ENCODE peak calls at places on chromosomes 12 and 14, in eight cellular contexts. One of them, this sample, is unnamed.

GRCh38 chr12:131135311-131135785 is 181.6 kb downstream of the ADGRD1 start:
- DNase-seq in NCI-H446 treated with DMSO at 0.1 percent for 48 hours: no peak
- DNase-seq in T-cell: no peak
- DNase-seq in sigmoid colon: no peak
- DNase-seq in activated CD4-positive, alpha-beta memory T cell treated with anti-CD3 and anti-CD28 coated beads, Interleukin-2, amount 10 ng/mL, durations not matched to agents 7 days and 5 days: peak
- DNase-seq in activated naive CD4-positive, alpha-beta T cell treated with anti-CD3 and anti-CD28 coated beads, Interleukin-2, amount 50 U/mL, for 16 hours: no peak
- DNase-seq in neural progenitor cell: no peak
- DNase-seq in neural crest cell: no peak
- DNase-seq in this sample: no peak

GRCh38 chr14:31864937-31865855 is 211.9 kb upstream of the ARHGAP5 start:
- DNase-seq in NCI-H446 treated with DMSO at 0.1 percent for 48 hours: no peak
- DNase-seq in T-cell: no peak
- DNase-seq in neural crest cell: no peak
- DNase-seq in activated naive CD4-positive, alpha-beta T cell treated with anti-CD3 and anti-CD28 coated beads, Interleukin-2, amount 50 U/mL, for 16 hours: no peak
- DNase-seq in activated CD4-positive, alpha-beta memory T cell treated with anti-CD3 and anti-CD28 coated beads, Interleukin-2, amount 10 ng/mL, durations not matched to agents 7 days and 5 days: no peak
- DNase-seq in neural progenitor cell: no peak
- DNase-seq in sigmoid colon: no peak
- DNase-seq in this sample: no peak

GRCh38 chr14:24051162-24051788 is 534 bp upstream of the CARMIL3 start:
- DNase-seq in T-cell: no peak
- DNase-seq in activated CD4-positive, alpha-beta memory T cell treated with anti-CD3 and anti-CD28 coated beads, Interleukin-2, amount 10 ng/mL, durations not matched to agents 7 days and 5 days: peak
- DNase-seq in sigmoid colon: peak
- DNase-seq in neural crest cell: peak
- DNase-seq in neural progenitor cell: no peak
- DNase-seq in NCI-H446 treated with DMSO at 0.1 percent for 48 hours: no peak
- DNase-seq in activated naive CD4-positive, alpha-beta T cell treated with anti-CD3 and anti-CD28 coated beads, Interleukin-2, amount 50 U/mL, for 16 hours: no peak
- DNase-seq in this sample: no peak

GRCh38 chr14:26174395-26174794 is 423.4 kb downstream of the NOVA1 start:
- DNase-seq in activated naive CD4-positive, alpha-beta T cell treated with anti-CD3 and anti-CD28 coated beads, Interleukin-2, amount 50 U/mL, for 16 hours: no peak
- DNase-seq in neural progenitor cell: no peak
- DNase-seq in neural crest cell: no peak
- DNase-seq in NCI-H446 treated with DMSO at 0.1 percent for 48 hours: no peak
- DNase-seq in activated CD4-positive, alpha-beta memory T cell treated with anti-CD3 and anti-CD28 coated beads, Interleukin-2, amount 10 ng/mL, durations not matched to agents 7 days and 5 days: no peak
- DNase-seq in T-cell: no peak
- DNase-seq in sigmoid colon: no peak
- DNase-seq in this sample: no peak

GRCh38 chr12:127416796-127417195 is 850.2 kb upstream of the TMEM132C start:
- DNase-seq in T-cell: no peak
- DNase-seq in sigmoid colon: no peak
- DNase-seq in NCI-H446 treated with DMSO at 0.1 percent for 48 hours: no peak
- DNase-seq in activated naive CD4-positive, alpha-beta T cell treated with anti-CD3 and anti-CD28 coated beads, Interleukin-2, amount 50 U/mL, for 16 hours: no peak
- DNase-seq in neural crest cell: no peak
- DNase-seq in neural progenitor cell: no peak
- DNase-seq in activated CD4-positive, alpha-beta memory T cell treated with anti-CD3 and anti-CD28 coated beads, Interleukin-2, amount 10 ng/mL, durations not matched to agents 7 days and 5 days: no peak
- DNase-seq in this sample: no peak

GRCh38 chr12:17370621-17371020 is 719.4 kb downstream of the RERGL start:
- DNase-seq in activated CD4-positive, alpha-beta memory T cell treated with anti-CD3 and anti-CD28 coated beads, Interleukin-2, amount 10 ng/mL, durations not matched to agents 7 days and 5 days: no peak
- DNase-seq in sigmoid colon: no peak
- DNase-seq in activated naive CD4-positive, alpha-beta T cell treated with anti-CD3 and anti-CD28 coated beads, Interleukin-2, amount 50 U/mL, for 16 hours: no peak
- DNase-seq in NCI-H446 treated with DMSO at 0.1 percent for 48 hours: no peak
- DNase-seq in neural crest cell: no peak
- DNase-seq in T-cell: no peak
- DNase-seq in neural progenitor cell: no peak
- DNase-seq in this sample: no peak

GRCh38 chr14:94650806-94651805 is 38.9 kb downstream of the SERPINA3 start:
- DNase-seq in activated naive CD4-positive, alpha-beta T cell treated with anti-CD3 and anti-CD28 coated beads, Interleukin-2, amount 50 U/mL, for 16 hours: no peak
- DNase-seq in NCI-H446 treated with DMSO at 0.1 percent for 48 hours: no peak
- DNase-seq in neural progenitor cell: no peak
- DNase-seq in T-cell: no peak
- DNase-seq in sigmoid colon: peak
- DNase-seq in activated CD4-positive, alpha-beta memory T cell treated with anti-CD3 and anti-CD28 coated beads, Interleukin-2, amount 10 ng/mL, durations not matched to agents 7 days and 5 days: no peak
- DNase-seq in neural crest cell: no peak
- DNase-seq in this sample: no peak

GRCh38 chr14:78501901-78502300 is 331.7 kb downstream of the NRXN3 start:
- DNase-seq in sigmoid colon: no peak
- DNase-seq in neural progenitor cell: no peak
- DNase-seq in activated naive CD4-positive, alpha-beta T cell treated with anti-CD3 and anti-CD28 coated beads, Interleukin-2, amount 50 U/mL, for 16 hours: no peak
- DNase-seq in T-cell: no peak
- DNase-seq in neural crest cell: no peak
- DNase-seq in NCI-H446 treated with DMSO at 0.1 percent for 48 hours: no peak
- DNase-seq in activated CD4-positive, alpha-beta memory T cell treated with anti-CD3 and anti-CD28 coated beads, Interleukin-2, amount 10 ng/mL, durations not matched to agents 7 days and 5 days: no peak
- DNase-seq in this sample: no peak

GRCh38 chr14:52553002-52553670 is 500 bp downstream of the GPR137C start:
- DNase-seq in sigmoid colon: peak
- DNase-seq in activated naive CD4-positive, alpha-beta T cell treated with anti-CD3 and anti-CD28 coated beads, Interleukin-2, amount 50 U/mL, for 16 hours: peak
- DNase-seq in activated CD4-positive, alpha-beta memory T cell treated with anti-CD3 and anti-CD28 coated beads, Interleukin-2, amount 10 ng/mL, durations not matched to agents 7 days and 5 days: peak
- DNase-seq in NCI-H446 treated with DMSO at 0.1 percent for 48 hours: no peak
- DNase-seq in neural progenitor cell: peak
- DNase-seq in neural crest cell: peak
- DNase-seq in T-cell: peak
- DNase-seq in this sample: peak

GRCh38 chr12:112900298-112901145 is 6.2 kb upstream of the OAS1 start:
- DNase-seq in NCI-H446 treated with DMSO at 0.1 percent for 48 hours: peak
- DNase-seq in activated CD4-positive, alpha-beta memory T cell treated with anti-CD3 and anti-CD28 coated beads, Interleukin-2, amount 10 ng/mL, durations not matched to agents 7 days and 5 days: peak
- DNase-seq in neural crest cell: peak
- DNase-seq in sigmoid colon: no peak
- DNase-seq in T-cell: no peak
- DNase-seq in activated naive CD4-positive, alpha-beta T cell treated with anti-CD3 and anti-CD28 coated beads, Interleukin-2, amount 50 U/mL, for 16 hours: peak
- DNase-seq in neural progenitor cell: peak
- DNase-seq in this sample: peak

GRCh38 chr12:6295187-6295811 is 15.2 kb upstream of the PLEKHG6 start:
- DNase-seq in activated CD4-positive, alpha-beta memory T cell treated with anti-CD3 and anti-CD28 coated beads, Interleukin-2, amount 10 ng/mL, durations not matched to agents 7 days and 5 days: no peak
- DNase-seq in activated naive CD4-positive, alpha-beta T cell treated with anti-CD3 and anti-CD28 coated beads, Interleukin-2, amount 50 U/mL, for 16 hours: no peak
- DNase-seq in NCI-H446 treated with DMSO at 0.1 percent for 48 hours: no peak
- DNase-seq in neural crest cell: no peak
- DNase-seq in neural progenitor cell: no peak
- DNase-seq in sigmoid colon: peak
- DNase-seq in T-cell: no peak
- DNase-seq in this sample: no peak

GRCh38 chr12:120194534-120195395 is at the start of gene GCN1:
- DNase-seq in activated CD4-positive, alpha-beta memory T cell treated with anti-CD3 and anti-CD28 coated beads, Interleukin-2, amount 10 ng/mL, durations not matched to agents 7 days and 5 days: peak
- DNase-seq in T-cell: peak
- DNase-seq in sigmoid colon: peak
- DNase-seq in neural crest cell: peak
- DNase-seq in activated naive CD4-positive, alpha-beta T cell treated with anti-CD3 and anti-CD28 coated beads, Interleukin-2, amount 50 U/mL, for 16 hours: peak
- DNase-seq in neural progenitor cell: peak
- DNase-seq in NCI-H446 treated with DMSO at 0.1 percent for 48 hours: peak
- DNase-seq in this sample: peak

GRCh38 chr14:24456980-24457379 is 14.4 kb upstream of the SDR39U1 start:
- DNase-seq in T-cell: no peak
- DNase-seq in activated naive CD4-positive, alpha-beta T cell treated with anti-CD3 and anti-CD28 coated beads, Interleukin-2, amount 50 U/mL, for 16 hours: no peak
- DNase-seq in activated CD4-positive, alpha-beta memory T cell treated with anti-CD3 and anti-CD28 coated beads, Interleukin-2, amount 10 ng/mL, durations not matched to agents 7 days and 5 days: no peak
- DNase-seq in neural crest cell: no peak
- DNase-seq in sigmoid colon: no peak
- DNase-seq in neural progenitor cell: no peak
- DNase-seq in NCI-H446 treated with DMSO at 0.1 percent for 48 hours: no peak
- DNase-seq in this sample: no peak

GRCh38 chr12:131853832-131854797 is 25.9 kb downstream of the MMP17 start:
- DNase-seq in sigmoid colon: no peak
- DNase-seq in T-cell: no peak
- DNase-seq in activated CD4-positive, alpha-beta memory T cell treated with anti-CD3 and anti-CD28 coated beads, Interleukin-2, amount 10 ng/mL, durations not matched to agents 7 days and 5 days: no peak
- DNase-seq in neural progenitor cell: no peak
- DNase-seq in activated naive CD4-positive, alpha-beta T cell treated with anti-CD3 and anti-CD28 coated beads, Interleukin-2, amount 50 U/mL, for 16 hours: no peak
- DNase-seq in NCI-H446 treated with DMSO at 0.1 percent for 48 hours: no peak
- DNase-seq in neural crest cell: no peak
- DNase-seq in this sample: peak

GRCh38 chr14:90513151-90514014 is 116.6 kb downstream of the CALM1 start:
- DNase-seq in neural crest cell: peak
- DNase-seq in neural progenitor cell: peak
- DNase-seq in activated naive CD4-positive, alpha-beta T cell treated with anti-CD3 and anti-CD28 coated beads, Interleukin-2, amount 50 U/mL, for 16 hours: no peak
- DNase-seq in sigmoid colon: peak
- DNase-seq in T-cell: no peak
- DNase-seq in activated CD4-positive, alpha-beta memory T cell treated with anti-CD3 and anti-CD28 coated beads, Interleukin-2, amount 10 ng/mL, durations not matched to agents 7 days and 5 days: no peak
- DNase-seq in NCI-H446 treated with DMSO at 0.1 percent for 48 hours: peak
- DNase-seq in this sample: no peak

GRCh38 chr12:120096671-120097202 is 19.8 kb downstream of the RAB35 start:
- DNase-seq in neural crest cell: no peak
- DNase-seq in NCI-H446 treated with DMSO at 0.1 percent for 48 hours: no peak
- DNase-seq in activated CD4-positive, alpha-beta memory T cell treated with anti-CD3 and anti-CD28 coated beads, Interleukin-2, amount 10 ng/mL, durations not matched to agents 7 days and 5 days: no peak
- DNase-seq in sigmoid colon: no peak
- DNase-seq in T-cell: no peak
- DNase-seq in activated naive CD4-positive, alpha-beta T cell treated with anti-CD3 and anti-CD28 coated beads, Interleukin-2, amount 50 U/mL, for 16 hours: no peak
- DNase-seq in neural progenitor cell: no peak
- DNase-seq in this sample: no peak

GRCh38 chr14:51082394-51082793 is 12.5 kb downstream of the TRIM9 start:
- DNase-seq in sigmoid colon: no peak
- DNase-seq in neural progenitor cell: no peak
- DNase-seq in activated CD4-positive, alpha-beta memory T cell treated with anti-CD3 and anti-CD28 coated beads, Interleukin-2, amount 10 ng/mL, durations not matched to agents 7 days and 5 days: no peak
- DNase-seq in neural crest cell: no peak
- DNase-seq in T-cell: no peak
- DNase-seq in activated naive CD4-positive, alpha-beta T cell treated with anti-CD3 and anti-CD28 coated beads, Interleukin-2, amount 50 U/mL, for 16 hours: no peak
- DNase-seq in NCI-H446 treated with DMSO at 0.1 percent for 48 hours: no peak
- DNase-seq in this sample: no peak

GRCh38 chr14:48580692-48581091 is 905.3 kb upstream of the MDGA2 start:
- DNase-seq in NCI-H446 treated with DMSO at 0.1 percent for 48 hours: no peak
- DNase-seq in T-cell: no peak
- DNase-seq in activated naive CD4-positive, alpha-beta T cell treated with anti-CD3 and anti-CD28 coated beads, Interleukin-2, amount 50 U/mL, for 16 hours: no peak
- DNase-seq in neural progenitor cell: no peak
- DNase-seq in sigmoid colon: no peak
- DNase-seq in neural crest cell: no peak
- DNase-seq in activated CD4-positive, alpha-beta memory T cell treated with anti-CD3 and anti-CD28 coated beads, Interleukin-2, amount 10 ng/mL, durations not matched to agents 7 days and 5 days: no peak
- DNase-seq in this sample: no peak